ENCODE peak calls at places on chromosomes 1 and 21, in seven cellular contexts. M is mesothelial cell of epicardium; A is HS-5; G is NCI-H1105 treated with DMSO at 0.1 percent for 48 hours; I is RCC 7860; P is GM12878; C is activated T-helper 1 cell treated with anti-CD3 and anti-CD28 coated beads, Interleukin-2, amount 50 U/mL, for 16 hours. B is an unnamed sample.

GRCh38 chr1:21956720-21957552 is 19.8 kb upstream of the HSPG2 start:
- DNase-seq in C (peak), G (peak), A (no peak), I (peak), P (no peak), M (no peak), B (no peak)

GRCh38 chr1:57109247-57109646 is 143.4 kb upstream of the C8B start:
- DNase-seq in G (no peak), M (no peak), C (no peak), I (no peak), A (no peak), P (no peak), B (no peak)

GRCh38 chr1:182235952-182236650 is 155.5 kb downstream of the GLUL start:
- DNase-seq in A (no peak), P (no peak), I (no peak), C (no peak), G (peak), M (no peak), B (no peak)

GRCh38 chr1:229253170-229253974 is 17.5 kb upstream of the RAB4A start:
- DNase-seq in C (no peak), I (peak), P (no peak), G (no peak), A (no peak), M (no peak), B (no peak)

GRCh38 chr1:86245566-86246190 is 89.1 kb upstream of the COL24A1 start:
- DNase-seq in I (no peak), M (no peak), C (no peak), A (no peak), P (no peak), G (no peak), B (no peak)

GRCh38 chr1:237108299-237109040 is 66.5 kb downstream of the RYR2 start:
- DNase-seq in G (no peak), A (no peak), P (no peak), I (no peak), M (no peak), C (no peak), B (no peak)

GRCh38 chr1:61711969-61712368 is 13.0 kb downstream of the TM2D1 start:
- DNase-seq in G (no peak), I (no peak), A (no peak), C (no peak), M (no peak), P (no peak), B (no peak)

GRCh38 chr1:31718519-31718918 is 14.7 kb upstream of the COL16A1 start:
- DNase-seq in C (no peak), I (no peak), G (no peak), P (no peak), M (no peak), A (no peak), B (no peak)

GRCh38 chr1:229402993-229403392 is 30.9 kb downstream of the ACTA1 start:
- DNase-seq in P (no peak), A (no peak), M (no peak), G (no peak), C (no peak), I (no peak), B (no peak)

GRCh38 chr1:191174298-191174697 is 696.6 kb upstream of the BRINP3 start:
- DNase-seq in P (peak), M (no peak), A (no peak), I (no peak), G (no peak), C (no peak), B (no peak)

GRCh38 chr1:5119496-5120234 is 465.3 kb downstream of the AJAP1 start:
- DNase-seq in G (no peak), M (no peak), I (no peak), A (no peak), C (no peak), P (no peak), B (no peak)

GRCh38 chr1:107430540-107431228 is 289.8 kb downstream of the NTNG1 start:
- DNase-seq in A (peak), I (peak), M (no peak), C (no peak), P (peak), G (peak), B (no peak)

GRCh38 chr1:201517631-201518030 is 10.7 kb upstream of the CSRP1 start:
- DNase-seq in G (no peak), I (no peak), C (no peak), M (no peak), P (no peak), A (no peak), B (no peak)

GRCh38 chr21:43917515-43918384 is 52.7 kb downstream of the AGPAT3 start:
- DNase-seq in M (no peak), A (no peak), I (no peak), G (no peak), C (no peak), P (peak), B (no peak)

GRCh38 chr1:162145966-162146696 is 76.6 kb downstream of the NOS1AP start:
- DNase-seq in P (no peak), M (no peak), G (no peak), I (no peak), C (no peak), A (no peak), B (no peak)

GRCh38 chr1:192603218-192603787 is 27.7 kb downstream of the RGS1 start:
- DNase-seq in G (no peak), C (no peak), M (no peak), A (no peak), P (no peak), I (no peak), B (no peak)

GRCh38 chr1:44655609-44656008 is 18.7 kb downstream of the TMEM53 start:
- DNase-seq in M (no peak), I (no peak), A (no peak), C (no peak), P (no peak), G (no peak), B (no peak)

GRCh38 chr1:16413191-16413590 is 24.0 kb downstream of the SPATA21 start:
- DNase-seq in C (no peak), G (no peak), M (no peak), A (no peak), I (no peak), P (no peak), B (no peak)

GRCh38 chr21:44093761-44094160 is 13.4 kb upstream of the PWP2 start:
- DNase-seq in M (no peak), A (no peak), P (no peak), C (no peak), G (no peak), I (no peak), B (no peak)

GRCh38 chr1:93143136-93143535 is 37.1 kb downstream of the TMED5 start:
- DNase-seq in P (peak), C (no peak), G (no peak), A (no peak), M (no peak), I (no peak), B (no peak)

GRCh38 chr1:41341756-41342562 is 19.3 kb upstream of the FOXO6 start:
- DNase-seq in A (no peak), I (no peak), P (no peak), G (no peak), M (no peak), C (no peak), B (no peak)

GRCh38 chr1:40841602-40842001 is 20.6 kb downstream of the CITED4 start:
- DNase-seq in G (no peak), A (no peak), C (no peak), M (no peak), I (no peak), P (no peak), B (no peak)

GRCh38 chr1:166017395-166017794 is 149.4 kb downstream of the FAM78B start:
- DNase-seq in C (no peak), G (no peak), A (no peak), I (no peak), P (no peak), M (no peak), B (no peak)

GRCh38 chr1:67019600-67020136 is 34.3 kb downstream of the SLC35D1 start:
- DNase-seq in P (no peak), I (no peak), M (no peak), A (peak), G (no peak), C (no peak), B (peak)

GRCh38 chr1:30525980-30526651 is 197.3 kb downstream of the MATN1 start:
- DNase-seq in M (no peak), I (peak), G (no peak), C (no peak), A (peak), P (no peak), B (no peak)

GRCh38 chr1:84770481-84770880 is 80.2 kb upstream of the SSX2IP start:
- DNase-seq in M (no peak), G (no peak), P (no peak), A (no peak), I (no peak), C (no peak), B (no peak)

GRCh38 chr1:185420588-185421081 is 103.6 kb upstream of the IVNS1ABP start:
- DNase-seq in A (no peak), P (no peak), M (no peak), G (no peak), I (no peak), C (no peak), B (no peak)

GRCh38 chr1:65105596-65105995 is 42.4 kb upstream of the AK4 start:
- DNase-seq in G (no peak), C (no peak), I (no peak), M (no peak), P (no peak), A (no peak), B (no peak)

GRCh38 chr1:207049974-207050391 is 1.0 kb downstream of the YOD1 start:
- DNase-seq in P (no peak), M (no peak), G (peak), C (peak), I (peak), A (no peak), B (no peak)

B was measured in HS-27A.